ENCODE peak calls at places on chromosomes 2 and 18, in eight cellular contexts. X is HEK293T; H is WTC11; O is cardiac fibroblast; F is AG08396; A is stimulated activated CD4-positive, alpha-beta T cell treated with anti-CD3 and anti-CD28 coated beads, Interleukin-4, amount 100 ng/mL, for 48 hours; G is type B pancreatic cell; V is GM20000. B is an unnamed sample.

GRCh38 chr2:49248506-49248905 is 94.2 kb upstream of the FSHR start:
- DNase-seq in X (no peak), H (no peak), O (peak; percentile 95), F (peak; percentile 65), A (no peak), G (no peak), V (no peak), B (no peak)

GRCh38 chr2:145273840-145274239 is 753.9 kb upstream of the ZEB2 start:
- DNase-seq in X (no peak), H (no peak), O (no peak), F (no peak), A (no peak), G (no peak), V (no peak), B (no peak)

GRCh38 chr18:42649636-42650035 is 465.8 kb downstream of the RIT2 start:
- DNase-seq in X (no peak), H (no peak), O (peak; percentile 50), F (no peak), A (no peak), G (no peak), V (no peak), B (no peak)

GRCh38 chr2:165293439-165294420 is 54.5 kb downstream of the SCN2A start:
- DNase-seq in X (peak; percentile 63), H (no peak), O (peak; percentile 92), F (peak; percentile 64), A (no peak), G (no peak), V (peak; percentile 55), B (peak; percentile 20)

GRCh38 chr2:209209943-209210342 is 213.9 kb upstream of the MAP2 start:
- DNase-seq in X (no peak), H (no peak), O (no peak), F (no peak), A (no peak), G (no peak), V (no peak), B (no peak)

GRCh38 chr18:45837283-45838070 is 12.0 kb downstream of the SIGLEC15 start:
- DNase-seq in X (no peak), H (peak; percentile 80), O (peak; percentile 62), F (no peak), A (peak; percentile 36), G (no peak), V (peak; percentile 49), B (no peak)

GRCh38 chr2:31322376-31322775 is 88.4 kb downstream of the EHD3 start:
- DNase-seq in X (no peak), H (no peak), O (peak; percentile 37), F (no peak), A (no peak), G (no peak), V (no peak), B (no peak)

GRCh38 chr18:10482363-10482984 is 28.0 kb downstream of the APCDD1 start:
- DNase-seq in X (no peak), H (no peak), O (no peak), F (no peak), A (no peak), G (no peak), V (no peak), B (no peak)

GRCh38 chr18:43665239-43665788 is 388.0 kb upstream of the SYT4 start:
- DNase-seq in X (no peak), H (no peak), O (peak; percentile 77), F (peak; percentile 49), A (no peak), G (no peak), V (no peak), B (no peak)

GRCh38 chr18:23871410-23871809 is 143.1 kb upstream of the TTC39C start:
- DNase-seq in X (peak; percentile 39), H (no peak), O (peak; percentile 29), F (no peak), A (no peak), G (peak; percentile 50), V (peak; percentile 39), B (peak; percentile 25)

GRCh38 chr2:34162236-34162635 is 563.1 kb upstream of the FAM98A start:
- DNase-seq in X (no peak), H (no peak), O (no peak), F (no peak), A (no peak), G (no peak), V (no peak), B (no peak)

GRCh38 chr18:78753240-78753639 is 226.4 kb upstream of the SALL3 start:
- DNase-seq in X (no peak), H (no peak), O (no peak), F (no peak), A (no peak), G (peak; percentile 53), V (no peak), B (no peak)

GRCh38 chr2:219701847-219702634 is 74.6 kb downstream of the SLC4A3 start:
- DNase-seq in X (no peak), H (no peak), O (peak; percentile 21), F (peak; percentile 35), A (no peak), G (no peak), V (no peak), B (no peak)

GRCh38 chr2:134774786-134775641 is 56.2 kb upstream of the TMEM163 start:
- DNase-seq in X (no peak), H (no peak), O (peak; percentile 12), F (no peak), A (no peak), G (no peak), V (no peak), B (no peak)

GRCh38 chr2:54709341-54709809 is 14.1 kb upstream of the EML6 start:
- DNase-seq in X (no peak), H (peak; percentile 31), O (no peak), F (no peak), A (no peak), G (no peak), V (no peak), B (no peak)

GRCh38 chr2:24515841-24516240 is 24.8 kb downstream of the NCOA1 start:
- DNase-seq in X (peak; percentile 19), H (no peak), O (peak; percentile 16), F (no peak), A (no peak), G (no peak), V (no peak), B (no peak)

GRCh38 chr2:189249171-189249570 is 69.6 kb upstream of the COL5A2 start:
- DNase-seq in X (no peak), H (no peak), O (peak; percentile 56), F (no peak), A (no peak), G (no peak), V (no peak), B (no peak)

GRCh38 chr2:6992821-6993228 is 75.6 kb downstream of the RNF144A start:
- DNase-seq in X (no peak), H (no peak), O (no peak), F (no peak), A (no peak), G (no peak), V (no peak), B (no peak)

GRCh38 chr18:50079571-50080295 is 115.2 kb downstream of the MYO5B start:
- DNase-seq in X (no peak), H (no peak), O (no peak), F (no peak), A (no peak), G (no peak), V (no peak), B (no peak)

B was measured in GM12891.